ENCODE peak calls at places on chromosomes 7 and 10, in five cellular contexts. R, G, M, K and J are unnamed samples.

GRCh38 chr10:125868372-125868975 is 12.6 kb downstream of the DHX32 start:
- DNase-seq in R (no peak), M (no peak), G (no peak), K (no peak), J (no peak)

GRCh38 chr7:148620749-148621372 is 30.3 kb downstream of the C7orf33 start:
- DNase-seq in K (no peak), M (no peak), R (no peak), G (no peak), J (no peak)

GRCh38 chr10:15341502-15342128 is 29.5 kb downstream of the FAM171A1 start:
- DNase-seq in G (no peak), K (no peak), R (no peak), M (no peak), J (no peak)

GRCh38 chr10:44197646-44198045 is 187.3 kb downstream of the CXCL12 start:
- DNase-seq in K (no peak), G (no peak), M (no peak), R (no peak), J (no peak)

GRCh38 chr10:58414270-58415041 is 29.2 kb downstream of the TFAM start:
- DNase-seq in K (no peak), R (peak), M (no peak), G (no peak), J (no peak)

GRCh38 chr10:101602767-101603398 is 14.8 kb downstream of the DPCD start:
- DNase-seq in R (peak), M (peak), G (peak), K (peak), J (peak)

GRCh38 chr10:114525368-114525949 is 121.2 kb upstream of the AFAP1L2 start:
- DNase-seq in M (no peak), G (no peak), K (no peak), R (no peak), J (no peak)

GRCh38 chr7:2497065-2497464 is 20.9 kb upstream of the GRIFIN start:
- DNase-seq in R (no peak), M (no peak), K (no peak), G (no peak), J (no peak)

GRCh38 chr10:113961261-113961938 is 82.3 kb upstream of the ADRB1 start:
- DNase-seq in G (no peak), R (no peak), M (peak), K (no peak), J (no peak)

GRCh38 chr10:11602919-11603523 is 8.4 kb downstream of the USP6NL start:
- DNase-seq in R (no peak), K (no peak), M (no peak), G (no peak), J (no peak)

GRCh38 chr10:84264611-84265141 is 19.8 kb downstream of the RGR start:
- DNase-seq in M (peak), K (peak), R (peak), G (peak), J (peak)

GRCh38 chr7:129258649-129259389 is 34.0 kb downstream of the AHCYL2 start:
- DNase-seq in R (no peak), G (no peak), M (no peak), K (no peak), J (peak)

GRCh38 chr7:137755846-137756685 is 90.7 kb downstream of the DGKI start:
- DNase-seq in M (no peak), G (no peak), R (no peak), K (no peak), J (no peak)

GRCh38 chr10:6401562-6402348 is 178.3 kb downstream of the PRKCQ start:
- DNase-seq in G (peak), M (peak), K (peak), R (peak), J (peak)

GRCh38 chr7:140049339-140050024 is 13.3 kb downstream of the PARP12 start:
- DNase-seq in G (no peak), M (no peak), R (no peak), K (no peak), J (no peak)

GRCh38 chr7:38463277-38464224 is 167.6 kb downstream of the AMPH start:
- DNase-seq in R (peak), M (peak), G (no peak), K (peak), J (no peak)

GRCh38 chr7:79282882-79283602 is 170.4 kb downstream of the MAGI2 start:
- DNase-seq in R (no peak), M (no peak), G (no peak), K (no peak), J (no peak)

GRCh38 chr7:81769891-81770818 is at the start of gene HGF:
- DNase-seq in K (peak), G (peak), R (no peak), M (no peak), J (no peak)

GRCh38 chr10:5284311-5285057 is 80.3 kb upstream of the UCN3 start:
- DNase-seq in M (no peak), K (no peak), G (no peak), R (no peak), J (no peak)

GRCh38 chr10:665579-666091 is 23.8 kb downstream of the DIP2C start:
- DNase-seq in M (no peak), R (no peak), G (no peak), K (peak), J (no peak)

GRCh38 chr7:132450188-132450587 is 126.1 kb downstream of the PLXNA4 start:
- DNase-seq in M (no peak), G (no peak), K (no peak), R (no peak), J (no peak)

GRCh38 chr10:132697568-132698200 is 88.3 kb downstream of the NKX6-2 start:
- DNase-seq in K (no peak), M (no peak), G (peak), R (no peak), J (no peak)

GRCh38 chr7:92674379-92674778 is 84.2 kb upstream of the FAM133B start:
- DNase-seq in M (no peak), G (no peak), R (no peak), K (no peak), J (no peak)

GRCh38 chr7:67683628-67684027 is 687.0 kb downstream of the TYW1 start:
- DNase-seq in K (no peak), M (no peak), R (no peak), G (no peak), J (no peak)

GRCh38 chr10:59991117-59991516 is 84.8 kb upstream of the CCDC6 start:
- DNase-seq in G (no peak), M (no peak), R (no peak), K (no peak), J (no peak)

GRCh38 chr7:151795168-151795754 is 81.7 kb downstream of the PRKAG2 start:
- DNase-seq in M (no peak), K (no peak), G (peak), R (no peak), J (no peak)

GRCh38 chr10:10662720-10663467 is 354.8 kb upstream of the CELF2 start:
- DNase-seq in G (no peak), K (no peak), R (no peak), M (no peak), J (no peak)

GRCh38 chr7:148852272-148852671 is 31.8 kb downstream of the EZH2 start:
- DNase-seq in M (no peak), G (no peak), R (no peak), K (no peak), J (no peak)

GRCh38 chr10:68271104-68271882 is 39.4 kb upstream of the ATOH7 start:
- DNase-seq in K (no peak), R (peak), G (no peak), M (no peak), J (no peak)

GRCh38 chr10:43436291-43437140 is at the start of gene ZNF487:
- DNase-seq in K (peak), M (peak), R (peak), G (peak), J (peak)

GRCh38 chr10:99540673-99541531 is 8.2 kb downstream of the NKX2-3 start:
- DNase-seq in R (no peak), K (no peak), M (no peak), G (peak), J (no peak)

GRCh38 chr7:86954960-86955359 is 104.5 kb downstream of the ELAPOR2 start:
- DNase-seq in G (no peak), R (no peak), M (no peak), K (no peak), J (no peak)

GRCh38 chr10:122018951-122019413 is 30.0 kb downstream of the TACC2 start:
- DNase-seq in G (no peak), K (no peak), R (no peak), M (no peak), J (no peak)